ENCODE peak calls at places on chromosomes 16 and 17, in nine cellular contexts. N, B, D, G, Y, I, Z, P and L are unnamed samples.
A peak's percentile ranks its signal among the peaks of the same experiment; 100 is the strongest.

GRCh38 chr17:5272313-5272712 is 9.8 kb upstream of the RABEP1 start:
- DNase-seq in N (no peak), Y (no peak), B (no peak), D (no peak), Z (no peak), G (no peak), P (no peak), I (no peak), L (no peak)

GRCh38 chr16:685967-686366 is 1.8 kb upstream of the JMJD8 start:
- DNase-seq in B (peak; percentile 70), D (no peak), Y (peak; percentile 76), I (no peak), N (no peak), P (peak; percentile 66), Z (no peak), G (peak; percentile 65), L (peak; percentile 29)

GRCh38 chr16:3461120-3461519 is 17.6 kb downstream of the NAA60 start:
- DNase-seq in I (no peak), B (peak; percentile 47), N (no peak), Y (no peak), G (no peak), Z (no peak), P (no peak), D (no peak), L (no peak)

GRCh38 chr17:55735784-55736405 is 13.2 kb upstream of the TMEM100 start:
- DNase-seq in B (peak; percentile 70), Y (no peak), N (no peak), Z (no peak), I (peak; percentile 36), D (no peak), P (no peak), G (peak; percentile 53), L (peak; percentile 32)

GRCh38 chr17:39400547-39401411 is 647 bp downstream of the FBXL20 start:
- DNase-seq in D (no peak), Z (no peak), B (peak; percentile 47), N (peak; percentile 69), G (peak; percentile 12), P (no peak), Y (peak; percentile 27), I (no peak), L (peak; percentile 58)

GRCh38 chr16:81703177-81704155 is 75.6 kb upstream of the PLCG2 start:
- DNase-seq in Y (no peak), B (no peak), G (no peak), I (no peak), P (peak; percentile 14), D (no peak), Z (no peak), N (no peak), L (peak; percentile 84)

GRCh38 chr17:40819528-40820125 is 2.8 kb downstream of the KRT10 start:
- DNase-seq in Z (no peak), I (no peak), G (peak; percentile 6), D (no peak), N (no peak), B (no peak), Y (no peak), P (no peak), L (peak; percentile 48)

GRCh38 chr16:84746875-84747274 is 47.1 kb downstream of the USP10 start:
- DNase-seq in I (no peak), Z (no peak), N (no peak), D (no peak), Y (no peak), B (no peak), P (no peak), G (no peak), L (no peak)

DNA sequence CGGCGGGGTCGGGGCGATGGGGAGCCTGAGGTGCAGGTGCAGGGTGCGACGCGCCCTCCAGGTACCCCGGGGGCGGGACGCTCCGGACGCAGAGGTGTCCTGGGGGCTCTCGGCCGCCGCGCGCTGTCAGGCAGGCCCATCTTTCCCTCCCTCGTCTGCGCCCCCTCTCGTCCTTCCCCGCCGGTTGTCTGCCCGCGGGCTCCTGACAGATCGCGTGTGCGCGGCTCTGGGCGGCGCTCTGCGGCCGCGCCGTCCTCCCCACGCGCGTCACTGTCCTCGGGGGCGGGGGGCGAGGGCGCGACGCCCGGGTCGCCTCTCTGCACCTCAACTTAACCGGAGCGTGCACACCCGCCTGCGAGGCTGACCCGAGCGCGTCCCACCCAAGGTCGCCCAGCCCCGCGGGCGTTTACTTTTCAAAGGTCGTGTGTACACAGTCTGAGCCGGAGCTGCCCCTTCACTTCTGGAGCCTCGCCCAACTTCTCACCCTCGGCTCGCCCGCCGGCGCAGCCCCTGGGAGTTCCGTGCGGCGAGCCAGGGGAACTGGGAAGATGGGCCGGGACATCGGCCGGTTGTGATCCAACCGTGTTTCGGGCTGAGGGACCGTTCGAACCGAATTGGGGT is 512 bp downstream of the AKAP1 start:
- DNase-seq in I (peak; percentile 53), G (peak; percentile 67), Y (peak; percentile 80), D (peak; percentile 15), P (peak; percentile 87), B (peak; percentile 89), N (peak; percentile 79), Z (no peak), L (peak; percentile 54)
- TF ChIP-seq POLR2A in I (no peak), G (no peak), Y (no peak), D (no peak), P (no peak), B (peak; percentile 24), N (no peak), Z (peak; percentile 1), L (no peak)

GRCh38 chr17:75105269-75106080 is 4.3 kb upstream of the ARMC7 start:
- DNase-seq in I (no peak), N (no peak), G (peak; percentile 71), B (peak; percentile 82), D (no peak), P (peak; percentile 57), Y (peak; percentile 85), Z (peak; percentile 70), L (peak; percentile 95)
- H3K4me1 ChIP-seq in I (peaks cover 10% of the 10 kb centered on the region), N (peaks cover 16% of the 10 kb centered on the region), G (peaks cover 24% of the 10 kb centered on the region), B (peaks cover 9% of the 10 kb centered on the region), D (peaks cover 11% of the 10 kb centered on the region), P (peaks cover 8% of the 10 kb centered on the region), Y (peaks cover 50% of the 10 kb centered on the region), Z (no peaks in the 10 kb centered on the region), L (peaks cover 18% of the 10 kb centered on the region)

DNA sequence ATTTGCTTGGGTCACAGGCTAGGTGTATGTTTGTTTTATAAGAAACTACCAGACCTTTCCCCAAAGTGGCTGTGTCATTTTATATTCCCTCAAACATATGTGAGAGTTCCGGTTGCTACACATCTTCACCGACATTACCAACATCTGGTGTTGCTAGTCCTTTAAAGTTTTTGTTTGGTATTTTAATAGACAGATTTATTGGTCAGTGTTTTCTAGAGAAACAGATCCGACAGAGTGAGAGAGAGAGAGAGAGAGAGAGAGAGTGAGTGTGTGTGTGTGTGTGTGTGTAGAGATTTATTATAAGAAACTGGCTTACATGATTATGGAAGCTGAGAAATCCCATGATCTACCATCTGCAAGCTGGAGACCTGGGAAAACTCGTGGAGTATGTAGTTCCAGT is 31.0 kb downstream of the LDHD start:
- DNase-seq in Z (no peak), G (no peak), Y (no peak), N (no peak), D (no peak), B (no peak), I (no peak), P (no peak), L (no peak)
- H3K27ac ChIP-seq in Z (no peak overlapping the region), G (no peak overlapping the region), Y (no peak overlapping the region), N (no peak overlapping the region), D (no peak overlapping the region), B (no peak overlapping the region), I (peak overlapping the region; percentile 74), P (no peak overlapping the region), L (no peak overlapping the region)

GRCh38 chr16:75614247-75614897 is 8.7 kb downstream of the ADAT1 start:
- DNase-seq in I (no peak), Y (no peak), D (no peak), G (no peak), N (no peak), P (no peak), Z (no peak), B (no peak), L (no peak)
- TF ChIP-seq POLR2A in I (no peak), Y (no peak), D (no peak), G (no peak), N (no peak), P (no peak), Z (no peak), B (no peak), L (no peak)

DNA sequence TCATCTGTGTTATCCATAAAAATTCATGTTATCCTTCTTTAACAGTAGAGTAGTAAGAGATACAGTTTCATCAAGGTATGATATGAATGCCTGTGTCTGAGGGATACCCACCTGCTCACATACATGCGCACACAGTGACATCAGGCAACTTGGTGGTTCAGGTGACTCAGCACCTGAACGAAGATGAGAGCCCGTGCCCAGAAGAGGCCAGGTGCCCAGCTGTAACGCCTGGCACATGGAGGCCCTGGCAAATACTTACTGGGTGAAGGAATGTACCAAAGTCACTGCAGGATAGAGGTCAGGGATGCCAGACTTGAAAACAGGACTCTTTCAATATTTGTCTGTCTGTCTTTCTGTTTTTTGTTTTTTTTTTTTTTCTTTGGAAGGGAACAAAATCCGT is 72.6 kb upstream of the LGALS9 start:
- DNase-seq in D (no peak), Y (no peak), B (no peak), G (peak; percentile 58), P (no peak), N (no peak), Z (no peak), I (no peak), L (no peak)
- H3K4me1 ChIP-seq in D (peaks cover 56% of the 10 kb centered on the region), Y (peaks cover 44% of the 10 kb centered on the region), B (peaks cover 30% of the 10 kb centered on the region), G (peaks cover 76% of the 10 kb centered on the region), P (peaks cover 19% of the 10 kb centered on the region), N (peaks cover 26% of the 10 kb centered on the region), Z (no peaks in the 10 kb centered on the region), I (peaks cover 16% of the 10 kb centered on the region), L (peaks cover 45% of the 10 kb centered on the region)

GRCh38 chr16:82748026-82748425 is 121.3 kb downstream of the CDH13 start:
- DNase-seq in Z (no peak), B (no peak), Y (no peak), G (peak; percentile 14), N (no peak), I (peak; percentile 20), P (peak; percentile 38), D (no peak), L (peak; percentile 94)
- H3K27ac ChIP-seq in Z (no peak overlapping the region), B (no peak overlapping the region), Y (no peak overlapping the region), G (peak overlapping the region; percentile 21), N (no peak overlapping the region), I (no peak overlapping the region), P (no peak overlapping the region), D (no peak overlapping the region), L (peak overlapping the region; percentile 57)